ENCODE peak calls at places on chromosome 2, in eight cellular contexts. Y, U, C, B, A, O, H and E are unnamed samples.

GRCh38 chr2:140551291-140551690 is 1579.5 kb downstream of the LRP1B start:
- DNase-seq in B (no peak), O (no peak), A (no peak), U (no peak), H (no peak), Y (no peak), C (no peak), E (no peak)

GRCh38 chr2:241150660-241151530 is 628 bp downstream of the PPP1R7 start:
- DNase-seq in B (no peak), U (peak), C (peak), A (no peak), Y (no peak), O (no peak), H (no peak), E (no peak)

GRCh38 chr2:27255660-27256059 is 7.2 kb downstream of the SLC30A3 start:
- DNase-seq in B (no peak), C (no peak), Y (no peak), A (no peak), O (no peak), U (no peak), H (no peak), E (no peak)

GRCh38 chr2:240416821-240417220 is 18.6 kb upstream of the GPC1 start:
- DNase-seq in U (no peak), B (no peak), Y (no peak), H (no peak), C (no peak), A (no peak), O (no peak), E (no peak)

GRCh38 chr2:120395221-120395620 is 49.3 kb downstream of the INHBB start:
- DNase-seq in O (no peak), C (no peak), A (no peak), Y (no peak), U (peak), B (no peak), H (no peak), E (no peak)

GRCh38 chr2:207108440-207108839 is 57.3 kb downstream of the KLF7 start:
- DNase-seq in B (no peak), U (no peak), C (no peak), Y (no peak), A (no peak), H (no peak), O (no peak), E (no peak)

GRCh38 chr2:199309973-199310372 is 147.8 kb downstream of the SATB2 start:
- DNase-seq in U (no peak), H (no peak), O (no peak), A (no peak), C (no peak), Y (no peak), B (no peak), E (no peak)

GRCh38 chr2:119734051-119734450 is 25.7 kb upstream of the PTPN4 start:
- DNase-seq in U (no peak), O (no peak), Y (no peak), A (no peak), C (no peak), B (no peak), H (no peak), E (no peak)

GRCh38 chr2:160842286-160842685 is 317.9 kb upstream of the TANK start:
- DNase-seq in H (no peak), A (no peak), O (no peak), Y (no peak), U (no peak), B (no peak), C (no peak), E (no peak)

GRCh38 chr2:223538920-223539440 is 63.2 kb downstream of the SCG2 start:
- DNase-seq in O (no peak), U (no peak), B (no peak), C (no peak), Y (no peak), A (no peak), H (no peak), E (no peak)

GRCh38 chr2:223941579-223942277 is 3.4 kb downstream of the WDFY1 start:
- DNase-seq in A (no peak), B (no peak), C (no peak), Y (no peak), O (no peak), U (peak), H (no peak), E (no peak)

GRCh38 chr2:12504443-12504842 is 212.3 kb upstream of the TRIB2 start:
- DNase-seq in C (no peak), U (no peak), H (no peak), B (no peak), Y (no peak), O (no peak), A (no peak), E (no peak)

GRCh38 chr2:149885946-149886345 is 298.4 kb upstream of the MMADHC start:
- DNase-seq in Y (no peak), O (no peak), C (no peak), A (no peak), H (no peak), B (no peak), U (no peak), E (no peak)

GRCh38 chr2:207239222-207239674 is 73.5 kb upstream of the KLF7 start:
- DNase-seq in Y (no peak), H (no peak), A (no peak), O (peak), C (no peak), U (peak), B (no peak), E (peak)

GRCh38 chr2:85161626-85161960 is 28.4 kb downstream of the TCF7L1 start:
- DNase-seq in A (no peak), C (no peak), B (no peak), U (no peak), O (no peak), Y (no peak), H (no peak), E (no peak)

GRCh38 chr2:48699377-48699951 is 56.1 kb downstream of the LHCGR start:
- DNase-seq in U (no peak), B (no peak), Y (no peak), H (no peak), O (no peak), C (no peak), A (no peak), E (no peak)

GRCh38 chr2:54634564-54635511 is 88.6 kb upstream of the EML6 start:
- DNase-seq in A (no peak), O (no peak), U (peak), C (no peak), H (no peak), Y (peak), B (peak), E (peak)

GRCh38 chr2:120702061-120702460 is 33.6 kb upstream of the GLI2 start:
- DNase-seq in O (no peak), A (no peak), H (peak), Y (no peak), B (no peak), C (no peak), U (no peak), E (peak)

GRCh38 chr2:207768168-207768890 is 1.4 kb downstream of the FZD5 start:
- DNase-seq in O (no peak), C (peak), Y (peak), U (no peak), B (peak), A (no peak), H (peak), E (peak)

GRCh38 chr2:85754313-85755095 is 713 bp downstream of the ATOH8 start:
- DNase-seq in U (peak), A (no peak), H (peak), Y (no peak), O (peak), C (no peak), B (peak), E (no peak)

GRCh38 chr2:229392214-229392613 is 121.1 kb upstream of the PID1 start:
- DNase-seq in B (no peak), U (no peak), Y (no peak), C (no peak), O (no peak), A (no peak), H (no peak), E (no peak)

GRCh38 chr2:15432642-15433261 is 128.4 kb downstream of the NBAS start:
- DNase-seq in H (no peak), C (no peak), A (no peak), U (no peak), O (no peak), Y (no peak), B (no peak), E (no peak)

GRCh38 chr2:107808986-107809385 is 17.7 kb upstream of the RGPD4 start:
- DNase-seq in C (no peak), B (no peak), A (no peak), Y (no peak), H (no peak), O (no peak), U (no peak), E (no peak)